ENCODE peak calls at places on chromosomes 13 and 19, in eight cellular contexts. I is stimulated activated CD4-positive, alpha-beta T cell treated with anti-CD3 and anti-CD28 coated beads, Interleukin-2, amount 100 ng/mL, for 48 hours; O is stimulated activated naive CD8-positive, alpha-beta T cell treated with anti-CD3 and anti-CD28 coated beads, Interleukin-15, Interleukin-2, amounts not matched to agents 100 U/mL and 50 U/mL, for 24 hours; F is myocyte; Z is left cardiac atrium; E is AG20443; W is stimulated activated CD8-positive, alpha-beta memory T cell treated with anti-CD3 and anti-CD28 coated beads, Interleukin-15, amount 100 ng/mL, for 24 hours; N is activated CD4-positive, alpha-beta T cell treated with anti-CD3 and anti-CD28 coated beads, Interleukin-2, amount 10 ng/mL, durations not matched to agents 7 days and 5 days. G is an unnamed sample.
A peak's percentile ranks its signal among the peaks of the same experiment; 100 is the strongest.

GRCh38 chr13:113875829-113876228 is 12.0 kb upstream of the GAS6 start:
- DNase-seq in W (no peak), N (no peak), Z (no peak), E (peak; percentile 11), F (no peak), O (no peak), I (no peak), G (no peak)

GRCh38 chr13:114309806-114310410 is 4.4 kb upstream of the CHAMP1 start:
- DNase-seq in I (no peak), N (no peak), W (no peak), Z (no peak), E (no peak), O (no peak), F (peak; percentile 53), G (no peak)

GRCh38 chr19:49936549-49936948 is 7.2 kb upstream of the NUP62 start:
- DNase-seq in O (no peak), Z (no peak), I (no peak), W (no peak), F (no peak), N (no peak), E (no peak), G (no peak)

GRCh38 chr19:50969413-50969760 is at the start of gene KLK6:
- DNase-seq in E (no peak), N (no peak), O (no peak), Z (no peak), W (no peak), F (no peak), I (no peak), G (peak; percentile 61)

GRCh38 chr19:42323852-42324654 is 1.4 kb upstream of the MEGF8 start:
- DNase-seq in O (peak; percentile 29), Z (peak; percentile 29), E (no peak), I (no peak), F (no peak), W (no peak), N (no peak), G (peak; percentile 87)

GRCh38 chr13:19836472-19836871 is 27.0 kb downstream of the ZMYM5 start:
- DNase-seq in Z (no peak), F (peak; percentile 13), N (no peak), O (no peak), I (no peak), E (no peak), W (no peak), G (no peak)

GRCh38 chr13:113876341-113877148 is 12.7 kb upstream of the GAS6 start:
- DNase-seq in O (no peak), W (no peak), E (no peak), N (no peak), I (no peak), Z (no peak), F (no peak), G (no peak)

GRCh38 chr13:59205501-59205900 is 958.2 kb downstream of the DIAPH3 start:
- DNase-seq in E (no peak), O (no peak), W (no peak), F (no peak), Z (no peak), I (no peak), N (no peak), G (no peak)

GRCh38 chr13:93476175-93476574 is 249.6 kb downstream of the GPC6 start:
- DNase-seq in F (peak; percentile 59), E (peak; percentile 42), N (no peak), W (no peak), O (no peak), Z (no peak), I (no peak), G (no peak)

GRCh38 chr13:26412961-26413716 is 144.3 kb upstream of the WASF3 start:
- DNase-seq in O (no peak), N (no peak), W (no peak), E (no peak), I (no peak), F (no peak), Z (no peak), G (no peak)

GRCh38 chr19:50050406-50051223 is 24.8 kb downstream of the ZNF473 start:
- DNase-seq in N (peak; percentile 84), F (peak; percentile 43), O (peak; percentile 78), Z (peak; percentile 94), W (peak; percentile 34), I (peak; percentile 62), E (peak; percentile 94), G (peak; percentile 93)

GRCh38 chr13:46385946-46386345 is 1.1 kb downstream of the RUBCNL start:
- DNase-seq in E (no peak), O (no peak), Z (no peak), N (no peak), F (no peak), I (no peak), W (no peak), G (peak; percentile 31)

GRCh38 chr13:29845440-29846056 is 4.9 kb downstream of the UBL3 start:
- DNase-seq in I (no peak), W (no peak), O (no peak), N (no peak), F (peak; percentile 36), E (no peak), Z (no peak), G (no peak)

GRCh38 chr13:20231839-20232555 is at the start of gene GJB6:
- DNase-seq in Z (no peak), N (peak; percentile 27), O (peak; percentile 49), F (no peak), E (peak; percentile 18), I (peak; percentile 23), W (peak; percentile 11), G (peak; percentile 93)

GRCh38 chr19:52554216-52554971 is 15.7 kb upstream of the ZNF701 start:
- DNase-seq in Z (no peak), E (no peak), O (no peak), F (no peak), W (no peak), N (no peak), I (no peak), G (no peak)

GRCh38 chr13:97116754-97117153 is 105.4 kb upstream of the MBNL2 start:
- DNase-seq in Z (no peak), N (no peak), F (peak; percentile 79), E (peak; percentile 51), O (no peak), W (no peak), I (no peak), G (no peak)

GRCh38 chr13:69556540-69557196 is 551.0 kb upstream of the ATXN8OS start:
- DNase-seq in O (no peak), E (no peak), W (no peak), F (no peak), Z (no peak), I (no peak), N (no peak), G (no peak)

GRCh38 chr19:19554074-19555023 is 16.3 kb downstream of the CILP2 start:
- DNase-seq in Z (peak; percentile 57), E (peak; percentile 83), O (peak; percentile 79), I (peak; percentile 69), W (peak; percentile 53), F (peak; percentile 44), N (peak; percentile 60), G (peak; percentile 97)

GRCh38 chr19:8045872-8046568 is 6.5 kb upstream of the CCL25 start:
- DNase-seq in W (no peak), N (no peak), Z (no peak), I (no peak), O (no peak), F (peak; percentile 34), E (no peak), G (peak; percentile 30)

G was measured in H7.